ENCODE peak calls at places on chromosomes 3 and 15, in eight cellular contexts. S is mammary epithelial cell, Q is A549, J is PC-3, F is lung, V is AG10803, O is K562, B is NB4. Z is an unnamed sample.

GRCh38 chr3:144362126-144362525 is 390.5 kb downstream of the DIPK2A start:
- DNase-seq in S (peak), Q (no peak), J (peak), F (no peak), V (peak), O (no peak), B (no peak), Z (no peak)

GRCh38 chr15:29740692-29741311 is 81.5 kb downstream of the TJP1 start:
- DNase-seq in S (no peak), Q (peak), J (peak), F (no peak), V (no peak), O (no peak), B (peak), Z (no peak)

GRCh38 chr3:64417816-64418215 is 192.6 kb upstream of the PRICKLE2 start:
- DNase-seq in S (no peak), Q (no peak), J (no peak), F (no peak), V (peak), O (no peak), B (no peak), Z (no peak)

GRCh38 chr3:128794067-128794768 is 68.2 kb downstream of the RAB7A start:
- DNase-seq in S (peak), Q (peak), J (peak), F (no peak), V (peak), O (peak), B (peak), Z (no peak)

GRCh38 chr3:148329481-148330220 is 368.1 kb upstream of the AGTR1 start:
- DNase-seq in S (no peak), Q (no peak), J (no peak), F (no peak), V (no peak), O (no peak), B (no peak), Z (peak)

GRCh38 chr15:19973718-19974117 is 567.9 kb downstream of the GOLGA6L6 start:
- DNase-seq in S (no peak), Q (no peak), J (no peak), F (no peak), V (no peak), O (peak), B (peak), Z (no peak)

GRCh38 chr15:82536409-82537350 is 3.6 kb downstream of the RPS17 start:
- DNase-seq in S (no peak), Q (no peak), J (no peak), F (no peak), V (no peak), O (no peak), B (peak), Z (no peak)

GRCh38 chr15:60257760-60258159 is 140.0 kb downstream of the ANXA2 start:
- DNase-seq in S (no peak), Q (no peak), J (no peak), F (no peak), V (no peak), O (no peak), B (no peak), Z (no peak)

GRCh38 chr15:43977072-43977884 is 150.5 kb downstream of the WDR76 start:
- DNase-seq in S (peak), Q (no peak), J (peak), F (no peak), V (no peak), O (no peak), B (peak), Z (no peak)

GRCh38 chr15:66882251-66883020 is 180.4 kb downstream of the SMAD6 start:
- DNase-seq in S (peak), Q (no peak), J (peak), F (peak), V (peak), O (no peak), B (peak), Z (no peak)

GRCh38 chr3:31462050-31462569 is 70.6 kb upstream of the STT3B start:
- DNase-seq in S (peak), Q (no peak), J (no peak), F (no peak), V (no peak), O (no peak), B (peak), Z (no peak)

GRCh38 chr15:63586790-63587189 is 10.4 kb upstream of the FBXL22 start:
- DNase-seq in S (no peak), Q (peak), J (no peak), F (no peak), V (no peak), O (no peak), B (no peak), Z (no peak)

GRCh38 chr3:183265713-183266417 is 12.8 kb downstream of the B3GNT5 start:
- DNase-seq in S (peak), Q (peak), J (peak), F (no peak), V (peak), O (no peak), B (peak), Z (peak)

GRCh38 chr15:90101130-90101968 is 919 bp downstream of the IDH2 start:
- DNase-seq in S (no peak), Q (no peak), J (no peak), F (peak), V (peak), O (peak), B (peak), Z (no peak)

GRCh38 chr15:69730281-69731235 is 277.9 kb downstream of the RPLP1 start:
- DNase-seq in S (no peak), Q (no peak), J (peak), F (no peak), V (no peak), O (no peak), B (no peak), Z (no peak)

GRCh38 chr3:43726511-43726910 is 35.8 kb downstream of the ABHD5 start:
- DNase-seq in S (no peak), Q (no peak), J (no peak), F (no peak), V (peak), O (no peak), B (no peak), Z (no peak)

GRCh38 chr3:109478614-109479013 is 141.3 kb upstream of the DPPA4 start:
- DNase-seq in S (no peak), Q (no peak), J (no peak), F (no peak), V (no peak), O (no peak), B (no peak), Z (no peak)
- TF ChIP-seq CTCF in S (no peak), Q (no peak), J (no peak), F (no peak), V (no peak), O (no peak), B (no peak), Z (no peak)

DNA sequence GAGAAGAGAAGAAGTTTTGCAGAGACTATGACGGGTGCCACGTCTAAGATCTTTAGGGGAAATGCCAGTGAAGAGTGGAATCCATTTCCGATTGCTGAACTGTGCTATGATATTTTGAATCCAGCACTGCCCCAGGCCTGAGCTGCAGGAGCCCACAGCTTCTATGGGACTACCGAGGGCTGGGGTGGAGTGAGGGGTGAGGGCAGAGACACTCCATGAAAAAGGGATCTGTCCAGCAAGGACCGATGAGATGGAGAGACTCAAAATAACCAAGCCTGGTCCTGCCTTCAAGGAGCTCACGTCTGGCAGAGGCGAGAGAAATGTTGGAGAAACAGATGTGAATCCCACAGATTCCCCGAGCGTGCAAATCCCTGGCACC is 79.8 kb upstream of the MEF2A start:
- DNase-seq in S (no peak), Q (no peak), J (no peak), F (no peak), V (no peak), O (no peak), B (no peak), Z (no peak)
- H3K4me3 ChIP-seq in S (no peak), Q (peak), J (no peak), F (no peak), V (peak), O (no peak), B (no peak), Z (peak)

GRCh38 chr15:85284497-85284896 is 95.9 kb upstream of the AKAP13 start:
- DNase-seq in S (no peak), Q (no peak), J (no peak), F (no peak), V (no peak), O (no peak), B (no peak), Z (no peak)

DNA sequence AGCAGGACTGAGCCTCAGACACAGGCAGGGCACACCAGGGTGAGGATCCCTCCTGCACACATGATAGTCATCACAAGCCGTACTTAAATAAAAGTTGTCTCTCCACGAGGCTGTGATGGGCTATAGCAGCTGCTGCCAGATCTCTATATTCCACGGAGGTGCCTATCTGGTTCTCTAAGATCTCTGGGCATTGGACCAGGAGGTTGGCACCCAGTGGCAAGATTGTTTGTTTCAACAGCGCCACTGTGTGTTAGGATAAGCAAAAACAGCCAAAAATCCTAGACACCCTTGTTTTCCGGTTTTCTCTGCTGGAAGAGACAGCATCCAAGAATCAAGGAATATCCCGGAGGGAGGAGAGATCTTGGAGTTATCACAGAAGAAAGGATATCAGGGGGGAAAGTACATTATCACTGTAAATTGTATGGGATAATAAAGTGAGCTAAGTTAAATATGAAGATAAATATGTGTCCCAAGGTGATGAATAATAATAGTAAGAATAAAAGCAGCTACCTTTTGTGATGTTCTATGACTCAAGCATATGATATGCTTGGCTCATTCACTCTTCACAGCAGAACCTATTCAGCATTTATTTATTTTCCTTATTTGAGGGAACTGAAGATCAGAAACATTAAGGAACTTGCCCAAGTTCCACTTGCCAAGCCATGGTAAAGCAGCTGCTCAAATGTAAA is 90.6 kb upstream of the AKAP13 start:
- DNase-seq in S (peak), Q (peak), J (peak), F (peak), V (peak), O (no peak), B (peak), Z (no peak)
- TF ChIP-seq CTCF in S (peak), Q (peak), J (peak), F (peak), V (peak), O (peak), B (peak), Z (peak)

DNA sequence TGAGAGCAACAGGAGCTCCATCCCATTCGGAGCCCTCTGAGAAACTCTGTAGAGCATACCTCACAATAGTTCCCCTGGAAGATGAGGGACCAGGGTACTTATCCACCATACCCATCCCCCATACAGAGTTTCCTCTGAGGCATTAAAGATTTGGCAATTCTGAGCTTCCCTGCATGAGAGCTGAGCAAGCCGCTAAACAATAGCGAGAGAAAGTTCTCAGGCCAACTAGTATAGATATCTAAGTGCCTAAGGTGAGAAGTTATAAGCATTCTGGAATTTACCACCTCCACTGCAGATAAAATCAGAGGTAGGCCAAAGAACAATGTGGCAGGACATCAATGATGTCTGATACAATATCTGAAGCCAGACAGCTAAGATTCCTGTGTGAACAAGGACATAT is 129.1 kb upstream of the MBNL1 start:
- DNase-seq in S (peak), Q (no peak), J (no peak), F (no peak), V (no peak), O (no peak), B (no peak), Z (no peak)
- H3K4me3 ChIP-seq in S (no peak), Q (no peak), J (no peak), F (no peak), V (no peak), O (no peak), B (no peak), Z (no peak)

DNA sequence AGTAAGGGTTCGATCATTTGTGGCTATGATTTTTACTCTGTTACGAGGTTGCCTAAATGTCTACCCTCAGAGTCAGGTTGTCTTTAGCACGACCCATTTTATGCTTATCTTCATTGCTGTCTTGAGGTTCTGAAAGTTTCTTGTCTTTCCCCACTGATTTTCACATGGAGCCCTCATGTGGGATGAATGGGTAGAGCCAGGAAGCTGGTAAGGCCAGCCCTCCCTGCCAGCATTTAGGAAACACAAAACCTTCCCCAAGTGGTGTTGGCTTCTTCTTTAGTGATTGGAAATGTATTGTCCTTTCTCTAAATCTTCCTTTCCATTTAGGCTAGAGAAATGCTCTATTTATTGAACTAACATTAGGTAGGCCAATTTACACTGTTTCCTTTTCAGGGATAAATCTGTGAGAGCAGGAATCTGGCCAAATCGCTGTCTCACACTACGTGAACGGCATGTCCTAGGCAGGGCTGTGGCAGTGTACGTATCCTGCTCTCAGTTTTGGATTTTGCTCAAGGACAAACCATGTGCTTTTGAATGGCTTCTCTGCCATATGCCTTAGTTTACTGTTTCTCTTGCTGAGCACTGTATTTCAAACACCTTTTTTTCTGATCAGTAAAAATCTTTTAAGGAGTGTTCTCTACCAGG is 43.7 kb downstream of the MYZAP start:
- DNase-seq in S (no peak), Q (no peak), J (no peak), F (no peak), V (no peak), O (no peak), B (no peak), Z (no peak)
- TF ChIP-seq CTCF in S (no peak), Q (no peak), J (peak), F (no peak), V (peak), O (no peak), B (no peak), Z (no peak)